ENCODE peak calls at places on chromosome 6, in six cellular contexts. I, M, S, U, H and A are unnamed samples. For H4K20me1, the result is how much of the 10 kb centered on the place peaks cover.

GRCh38 chr6:73131706-73132105 is 93.6 kb downstream of the KHDC1L start:
- DNase-seq in U (no peak), S (no peak), H (no peak), I (peak), M (no peak), A (no peak)

GRCh38 chr6:52576392-52577021 is 353 bp downstream of the TRAM2 start:
- DNase-seq in M (no peak), U (peak), S (peak), I (peak), H (peak), A (peak)

GRCh38 chr6:166275714-166276166 is 32.5 kb downstream of the PRR18 start:
- DNase-seq in U (peak), H (no peak), S (no peak), I (peak), M (no peak), A (peak)

GRCh38 chr6:25882066-25882496 is 8.0 kb upstream of the SLC17A3 start:
- DNase-seq in U (no peak), M (peak), I (no peak), S (no peak), H (no peak), A (no peak)

GRCh38 chr6:7803219-7803618 is 77.3 kb downstream of the BMP6 start:
- DNase-seq in M (no peak), S (no peak), I (no peak), U (no peak), H (no peak), A (no peak)

GRCh38 chr6:71248306-71248705 is 40.3 kb upstream of the OGFRL1 start:
- DNase-seq in H (peak), U (peak), M (peak), I (no peak), S (no peak), A (no peak)

GRCh38 chr6:127186889-127187288 is 68.4 kb downstream of the RSPO3 start:
- DNase-seq in H (no peak), S (peak), U (peak), I (peak), M (no peak), A (peak)

GRCh38 chr6:161273356-161273751 is 507 bp downstream of the AGPAT4 start:
- DNase-seq in S (peak), U (no peak), H (no peak), M (no peak), I (no peak), A (peak)

GRCh38 chr6:134060491-134061106 is 8.2 kb upstream of the SLC2A12 start:
- DNase-seq in I (no peak), U (peak), H (no peak), S (no peak), M (no peak), A (no peak)

GRCh38 chr6:25415274-25415673 is 136.1 kb downstream of the CARMIL1 start:
- DNase-seq in I (no peak), S (no peak), U (no peak), H (no peak), M (no peak), A (no peak)

GRCh38 chr6:128512296-128512695 is 8.1 kb downstream of the PTPRK start:
- DNase-seq in S (no peak), U (no peak), H (no peak), M (no peak), I (no peak), A (no peak)

GRCh38 chr6:100035873-100036653 is 42.0 kb upstream of the MCHR2 start:
- DNase-seq in H (no peak), U (no peak), M (no peak), S (no peak), I (no peak), A (no peak)

GRCh38 chr6:68559716-68560115 is 75.4 kb upstream of the ADGRB3 start:
- DNase-seq in S (no peak), I (no peak), U (no peak), M (no peak), H (no peak), A (no peak)

GRCh38 chr6:2244261-2245102 is 923 bp downstream of the GMDS start:
- DNase-seq in S (no peak), H (no peak), U (peak), I (no peak), M (no peak), A (no peak)

GRCh38 chr6:158150701-158151100 is 17.4 kb downstream of the SERAC1 start:
- DNase-seq in H (no peak), U (no peak), I (no peak), M (no peak), S (no peak), A (no peak)

GRCh38 chr6:136225496-136225895 is 24.6 kb downstream of the MTFR2 start:
- DNase-seq in H (no peak), S (no peak), M (no peak), U (no peak), I (no peak), A (no peak)

GRCh38 chr6:112041535-112041934 is 12.4 kb upstream of the CCN6 start:
- DNase-seq in S (no peak), H (no peak), U (no peak), M (no peak), I (no peak), A (no peak)

GRCh38 chr6:116682334-116682712 is 1.3 kb downstream of the KPNA5 start:
- DNase-seq in H (peak), U (no peak), M (no peak), I (no peak), S (no peak), A (peak)

GRCh38 chr6:157314705-157315321 is 8.5 kb downstream of the TMEM242 start:
- DNase-seq in M (no peak), I (peak), S (peak), H (peak), U (peak), A (peak)

GRCh38 chr6:101513181-101513580 is 119.7 kb downstream of the GRIK2 start:
- DNase-seq in I (no peak), U (no peak), S (no peak), H (no peak), M (no peak), A (no peak)

GRCh38 chr6:7479801-7480266 is 61.6 kb upstream of the DSP start:
- DNase-seq in I (no peak), S (peak), U (no peak), M (no peak), H (no peak), A (no peak)

GRCh38 chr6:45686841-45687569 is 309.3 kb upstream of the SUPT3H start:
- DNase-seq in M (no peak), U (peak), H (no peak), S (no peak), I (no peak), A (no peak)

GRCh38 chr6:84332139-84333034 is 104.9 kb upstream of the CEP162 start:
- DNase-seq in H (peak), S (no peak), M (no peak), I (no peak), U (no peak), A (no peak)

GRCh38 chr6:84411060-84411629 is 183.7 kb upstream of the CEP162 start:
- DNase-seq in M (no peak), S (no peak), I (no peak), U (no peak), H (no peak), A (no peak)

GRCh38 chr6:36246511-36247268 is 23.2 kb upstream of the PNPLA1 start:
- DNase-seq in I (no peak), U (no peak), S (no peak), M (no peak), H (no peak), A (no peak)

GRCh38 chr6:145067430-145067829 is 667.9 kb downstream of the EPM2A start:
- DNase-seq in H (no peak), U (no peak), M (no peak), I (no peak), S (no peak), A (no peak)

GRCh38 chr6:113184736-113185135 is 672.4 kb upstream of the MARCKS start:
- DNase-seq in I (no peak), U (no peak), S (no peak), H (no peak), M (no peak), A (no peak)

GRCh38 chr6:40714576-40715500 is 127.7 kb upstream of the LRFN2 start:
- DNase-seq in M (no peak), H (no peak), U (peak), S (no peak), I (no peak), A (no peak)

GRCh38 chr6:24547243-24547642 is 52.5 kb downstream of the ALDH5A1 start:
- DNase-seq in M (peak), H (no peak), U (peak), I (peak), S (no peak), A (no peak)

GRCh38 chr6:35485402-35485877 is 11.4 kb downstream of the TEAD3 start:
- DNase-seq in H (no peak), U (no peak), S (no peak), I (peak), M (no peak), A (no peak)

GRCh38 chr6:12649325-12649724 is 67.2 kb upstream of the PHACTR1 start:
- DNase-seq in I (no peak), M (no peak), H (no peak), U (no peak), S (no peak), A (no peak)
- TF ChIP-seq JUND in I (no peak), M (no peak), H (no peak), U (no peak), S (no peak), A (no peak)

GRCh38 chr6:21665436-21666199 is 72.1 kb downstream of the SOX4 start:
- DNase-seq in S (no peak), M (peak), H (no peak), U (no peak), I (no peak), A (peak)
- H3K9ac ChIP-seq in S (no peak), M (peak), H (no peak), U (no peak), I (no peak), A (peak)

GRCh38 chr6:47525330-47526057 is 47.9 kb downstream of the CD2AP start:
- DNase-seq in U (no peak), H (no peak), S (no peak), M (no peak), I (no peak), A (no peak)
- H4K20me1 ChIP-seq in U (under half), H (under half), S (under half), M (under half), I (under half), A (under half)

DNA sequence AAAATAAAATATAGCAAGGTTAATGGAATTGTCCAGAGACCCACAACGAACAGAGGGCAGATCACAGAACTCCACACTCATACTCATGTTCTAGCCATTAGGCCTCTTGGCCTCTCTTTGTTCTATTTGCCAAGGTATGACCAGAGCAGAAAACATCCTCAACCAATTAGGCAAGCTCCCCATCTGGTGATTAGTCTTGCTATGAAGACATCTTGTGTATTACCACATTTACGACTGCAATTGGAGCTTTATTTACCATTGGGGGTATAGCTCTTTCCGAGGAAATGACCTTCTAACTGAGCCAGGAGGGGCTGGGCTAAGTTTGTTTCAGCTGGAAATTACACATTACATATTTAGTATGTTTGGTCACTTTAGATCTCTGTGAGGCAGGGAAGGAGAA is 593.9 kb downstream of the CD109 start:
- DNase-seq in M (no peak), S (no peak), U (no peak), H (no peak), I (no peak), A (no peak)
- TF ChIP-seq JUND in M (no peak), S (no peak), U (no peak), H (no peak), I (no peak), A (no peak)